ENCODE peak calls at places on chromosome 13, in five cellular contexts. F is A549, N is K562, X is GM12878, T is HepG2. W is an unnamed sample.

GRCh38 chr13:36571444-36571843 is 102.4 kb upstream of the SERTM1 start:
- DNase-seq in T (no peak), X (no peak), F (no peak), N (no peak), W (no peak)

GRCh38 chr13:76885203-76886004 is 801 bp downstream of the KCTD12 start:
- DNase-seq in N (peak), F (peak), T (no peak), X (no peak), W (peak)

GRCh38 chr13:75180805-75181455 is 301.0 kb downstream of the TBC1D4 start:
- DNase-seq in X (no peak), T (no peak), F (no peak), N (no peak), W (no peak)

GRCh38 chr13:79541426-79542049 is 60.6 kb downstream of the NDFIP2 start:
- DNase-seq in T (peak), N (peak), X (peak), F (peak), W (no peak)

GRCh38 chr13:42405665-42406390 is 133.9 kb downstream of the AKAP11 start:
- DNase-seq in X (peak), F (no peak), N (no peak), T (no peak), W (no peak)

GRCh38 chr13:23583491-23583890 is 13.3 kb downstream of the TNFRSF19 start:
- DNase-seq in X (no peak), T (no peak), F (no peak), N (no peak), W (no peak)

GRCh38 chr13:30898721-30899188 is 7.3 kb upstream of the MEDAG start:
- DNase-seq in T (peak), N (no peak), F (no peak), X (no peak), W (no peak)

GRCh38 chr13:104015646-104016396 is 949.6 kb upstream of the SLC10A2 start:
- DNase-seq in F (no peak), T (no peak), N (no peak), X (no peak), W (no peak)

GRCh38 chr13:106143930-106144709 is 391.3 kb downstream of the EFNB2 start:
- DNase-seq in T (no peak), F (no peak), N (no peak), X (no peak), W (no peak)

GRCh38 chr13:52067237-52067636 is 42.7 kb downstream of the UTP14C start:
- DNase-seq in F (no peak), T (peak), X (no peak), N (no peak), W (no peak)

GRCh38 chr13:59012731-59013130 is 1151.0 kb downstream of the DIAPH3 start:
- DNase-seq in F (no peak), X (no peak), T (no peak), N (no peak), W (no peak)

GRCh38 chr13:105914637-105915036 is 620.8 kb downstream of the EFNB2 start:
- DNase-seq in X (no peak), T (no peak), F (no peak), N (no peak), W (no peak)

GRCh38 chr13:110183925-110184324 is 123.0 kb downstream of the COL4A1 start:
- DNase-seq in F (no peak), X (no peak), T (no peak), N (no peak), W (no peak)

GRCh38 chr13:42048323-42048624 is 174 bp upstream of the DGKH start:
- DNase-seq in X (no peak), N (peak), T (no peak), F (no peak), W (peak)

GRCh38 chr13:25171517-25172302 is at the start of gene AMER2:
- DNase-seq in F (no peak), X (no peak), N (no peak), T (no peak), W (no peak)

GRCh38 chr13:99086869-99087129 is 108.9 kb upstream of the DOCK9 start:
- DNase-seq in N (no peak), X (no peak), T (no peak), F (peak), W (no peak)

GRCh38 chr13:44160549-44161278 is 212.9 kb upstream of the SERP2 start:
- DNase-seq in T (no peak), X (no peak), N (no peak), F (no peak), W (no peak)

GRCh38 chr13:33208290-33208990 is 77.1 kb downstream of the STARD13 start:
- DNase-seq in T (no peak), X (no peak), F (no peak), N (no peak), W (no peak)

DNA sequence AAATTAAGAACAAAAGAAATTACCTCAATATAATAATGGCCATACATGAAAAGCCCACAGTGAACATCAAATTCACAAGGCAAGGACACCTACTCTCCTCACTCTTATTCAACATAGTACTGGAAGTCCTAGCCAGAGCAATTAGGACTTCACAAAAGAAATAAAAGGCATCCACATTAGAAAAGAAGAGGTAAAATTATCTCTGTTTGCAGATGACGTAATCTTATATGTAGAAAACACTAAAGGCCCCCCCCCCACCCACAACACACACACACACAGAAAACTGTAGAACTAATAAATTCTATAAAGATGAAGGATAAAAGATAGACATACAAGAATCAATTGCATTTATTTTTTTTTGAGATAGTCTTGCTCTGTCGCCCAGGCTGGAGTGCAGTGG is 25.5 kb upstream of the LATS2 start:
- DNase-seq in X (no peak), T (no peak), N (no peak), F (no peak), W (no peak)
- TF ChIP-seq KDM1A in X (no peak), T (no peak), N (no peak), F (no peak), W (no peak)

GRCh38 chr13:45362939-45363338 is 22.0 kb upstream of the TPT1 start:
- DNase-seq in T (peak), N (peak), F (no peak), X (no peak), W (peak)
- TF ChIP-seq KDM1A in T (no peak), N (no peak), F (no peak), X (no peak), W (no peak)

GRCh38 chr13:48110132-48110868 is 15.4 kb upstream of the MED4 start:
- DNase-seq in T (no peak), X (no peak), N (no peak), F (no peak), W (no peak)
- TF ChIP-seq KDM1A in T (no peak), X (no peak), N (no peak), F (no peak), W (no peak)

DNA sequence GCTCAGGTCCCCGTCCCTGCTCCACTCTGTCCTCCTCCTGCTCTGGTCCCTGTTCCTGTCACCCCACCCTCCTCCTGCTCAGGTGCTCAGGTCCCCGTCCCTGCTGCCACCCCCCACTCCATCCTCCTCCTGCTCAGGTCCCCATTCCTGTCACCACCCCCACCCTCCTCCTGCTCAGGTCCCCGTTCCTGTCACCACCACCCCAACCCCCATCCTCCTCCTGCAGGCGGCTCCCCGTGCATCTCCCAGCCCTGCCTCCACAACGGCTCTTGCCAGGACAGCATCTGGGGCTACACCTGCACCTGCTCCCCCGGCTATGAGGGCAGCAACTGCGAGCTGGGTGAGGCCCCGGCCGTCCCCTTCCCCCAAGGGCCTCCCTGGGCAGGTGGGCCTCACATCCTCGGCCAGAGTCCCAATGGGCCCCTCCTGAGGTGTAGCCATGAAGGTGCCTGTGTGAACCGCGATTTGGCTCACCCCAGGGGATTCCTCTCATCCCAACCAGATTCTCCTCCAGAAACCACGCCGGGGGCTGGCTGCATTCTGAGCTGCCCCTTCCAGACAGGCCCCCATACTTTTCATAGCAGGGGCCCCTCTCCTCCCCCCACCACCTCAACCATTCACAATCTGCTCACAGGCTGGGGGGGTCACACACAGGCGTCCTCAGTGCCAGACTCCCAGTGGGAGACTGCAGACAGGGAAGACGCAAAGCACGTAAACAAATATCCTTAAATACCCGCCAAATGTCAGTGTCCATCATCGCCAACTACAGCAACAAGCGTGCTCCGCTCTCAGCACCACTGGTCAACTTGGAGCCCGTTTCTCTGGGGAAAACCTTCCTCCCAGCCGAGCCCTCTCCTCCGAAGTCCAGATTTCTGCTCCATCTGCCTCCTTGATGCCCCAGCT is 4.6 kb downstream of the PROZ start:
- DNase-seq in T (no peak), X (no peak), F (no peak), N (no peak), W (no peak)
- TF ChIP-seq KDM1A in T (no peak), X (no peak), F (no peak), N (no peak), W (no peak)

GRCh38 chr13:101447852-101448251 is 4.6 kb upstream of the ITGBL1 start:
- DNase-seq in N (no peak), F (no peak), X (no peak), T (no peak), W (no peak)
- TF ChIP-seq KDM1A in N (no peak), F (no peak), X (no peak), T (no peak), W (no peak)

GRCh38 chr13:28636078-28636477 is 22.9 kb upstream of the POMP start:
- DNase-seq in T (no peak), X (no peak), N (no peak), F (no peak), W (no peak)
- TF ChIP-seq KDM1A in T (no peak), X (no peak), N (no peak), F (no peak), W (no peak)

GRCh38 chr13:40087021-40088002 is 431.9 kb downstream of the COG6 start:
- DNase-seq in T (peak), X (no peak), N (no peak), F (no peak), W (no peak)
- TF ChIP-seq KDM1A in T (no peak), X (no peak), N (no peak), F (no peak), W (no peak)

GRCh38 chr13:27211771-27212364 is 39.5 kb upstream of the RPL21 start:
- DNase-seq in F (no peak), N (no peak), X (no peak), T (no peak), W (no peak)

GRCh38 chr13:27208514-27208913 is 36.9 kb upstream of the USP12 start:
- DNase-seq in F (no peak), X (no peak), N (no peak), T (no peak), W (no peak)

GRCh38 chr13:27211271-27211670 is 39.7 kb upstream of the USP12 start:
- DNase-seq in F (no peak), N (no peak), X (no peak), T (no peak), W (no peak)
- TF ChIP-seq KDM1A in F (no peak), N (no peak), X (no peak), T (no peak), W (no peak)

W was measured in H1.